ENCODE peak calls at places on chromosome 10, in five cellular contexts. A, H, B, W and T are unnamed samples.

GRCh38 chr10:16857419-16857818 is 40.2 kb upstream of the RSU1 start:
- DNase-seq in B (no peak), A (no peak), H (no peak), W (no peak), T (no peak)

GRCh38 chr10:113038183-113038582 is 88.1 kb downstream of the TCF7L2 start:
- DNase-seq in A (peak), H (no peak), B (no peak), W (peak), T (no peak)

GRCh38 chr10:101000602-101000991 is 989 bp downstream of the LZTS2 start:
- DNase-seq in H (no peak), W (peak), B (no peak), A (no peak), T (no peak)

GRCh38 chr10:6864142-6864541 is 284.1 kb upstream of the PRKCQ start:
- DNase-seq in B (no peak), W (no peak), H (no peak), A (no peak), T (no peak)

GRCh38 chr10:12896251-12896650 is 105.3 kb downstream of the CCDC3 start:
- DNase-seq in W (no peak), B (no peak), H (no peak), A (no peak), T (no peak)

GRCh38 chr10:17125316-17125715 is 4.3 kb downstream of the CUBN start:
- DNase-seq in B (no peak), A (no peak), H (no peak), W (no peak), T (no peak)

GRCh38 chr10:96138102-96138501 is 8.0 kb downstream of the ZNF518A start:
- DNase-seq in B (no peak), A (no peak), W (no peak), H (no peak), T (no peak)

GRCh38 chr10:21689881-21690280 is 155.8 kb downstream of the MLLT10 start:
- DNase-seq in W (no peak), A (no peak), B (no peak), H (no peak), T (no peak)

GRCh38 chr10:133453516-133454203 is at the start of gene SCART1:
- DNase-seq in W (no peak), A (no peak), B (no peak), H (no peak), T (no peak)

GRCh38 chr10:121735248-121735647 is 137.0 kb upstream of the FGFR2 start:
- DNase-seq in A (no peak), W (no peak), H (no peak), B (no peak), T (no peak)

GRCh38 chr10:3578159-3578558 is 206.8 kb downstream of the KLF6 start:
- DNase-seq in H (no peak), W (no peak), B (no peak), A (no peak), T (no peak)

GRCh38 chr10:74332398-74332797 is 181.4 kb downstream of the ADK start:
- DNase-seq in B (no peak), W (no peak), H (no peak), A (no peak), T (no peak)

GRCh38 chr10:132482090-132482489 is 55.5 kb upstream of the INPP5A start:
- DNase-seq in B (peak), H (no peak), A (no peak), W (peak), T (no peak)

GRCh38 chr10:28382520-28383269 is 79.8 kb upstream of the MPP7 start:
- DNase-seq in B (no peak), A (no peak), H (no peak), W (no peak), T (no peak)

GRCh38 chr10:52879651-52880050 is 107.1 kb upstream of the MBL2 start:
- DNase-seq in B (no peak), H (no peak), A (no peak), W (no peak), T (no peak)

GRCh38 chr10:121098231-121098630 is 247.1 kb downstream of the WDR11 start:
- DNase-seq in W (no peak), H (no peak), B (no peak), A (no peak), T (no peak)

GRCh38 chr10:11157292-11158052 is 139.8 kb downstream of the CELF2 start:
- DNase-seq in W (no peak), A (no peak), H (no peak), B (no peak), T (no peak)

GRCh38 chr10:13705526-13706169 is 118.9 kb downstream of the PRPF18 start:
- DNase-seq in A (no peak), B (no peak), W (no peak), H (no peak), T (no peak)

GRCh38 chr10:123422261-123422660 is 243.9 kb upstream of the GPR26 start:
- DNase-seq in A (no peak), W (no peak), B (no peak), H (no peak), T (no peak)

GRCh38 chr10:123428302-123428701 is 237.9 kb upstream of the GPR26 start:
- DNase-seq in B (no peak), A (no peak), H (no peak), W (no peak), T (no peak)

GRCh38 chr10:123421461-123421860 is 244.7 kb upstream of the GPR26 start:
- DNase-seq in B (no peak), H (no peak), W (no peak), A (no peak), T (no peak)

GRCh38 chr10:123427386-123427785 is 238.8 kb upstream of the GPR26 start:
- DNase-seq in H (no peak), W (no peak), A (no peak), B (peak), T (no peak)

DNA sequence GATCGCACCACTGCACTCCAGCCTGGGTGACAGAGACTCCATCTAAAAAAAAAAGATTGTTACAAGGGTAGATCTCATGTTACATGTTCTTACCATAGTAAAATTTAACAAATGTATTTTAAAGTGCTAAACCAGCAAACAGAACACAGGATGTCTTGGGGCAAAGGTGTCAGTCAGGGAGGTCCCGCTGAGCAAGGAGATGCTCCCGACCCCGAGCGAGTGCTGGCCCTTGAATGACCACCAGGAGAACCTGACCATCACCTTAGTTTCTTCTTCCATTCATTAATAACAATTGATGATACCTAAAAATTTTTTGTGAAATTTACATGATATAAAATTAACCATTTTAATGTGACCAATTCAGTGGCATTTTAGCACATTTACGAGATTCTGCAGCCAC is 241.6 kb upstream of the GPR26 start:
- DNase-seq in W (no peak), H (no peak), A (no peak), B (no peak), T (no peak)
- TF ChIP-seq CTCF in W (no peak), H (no peak), A (no peak), B (no peak), T (no peak)

GRCh38 chr10:110334061-110334656 is 29.4 kb upstream of the SMNDC1 start:
- DNase-seq in H (no peak), A (no peak), W (no peak), B (no peak), T (no peak)

GRCh38 chr10:110337401-110337800 is 32.7 kb upstream of the SMNDC1 start:
- DNase-seq in W (no peak), H (no peak), B (no peak), A (no peak), T (no peak)

GRCh38 chr10:110335314-110336064 is 30.8 kb upstream of the SMNDC1 start:
- DNase-seq in A (no peak), B (no peak), H (no peak), W (no peak), T (no peak)

GRCh38 chr10:110337906-110338305 is 33.2 kb upstream of the SMNDC1 start:
- DNase-seq in B (no peak), A (no peak), W (no peak), H (no peak), T (no peak)

GRCh38 chr10:110336111-110336721 is 31.5 kb upstream of the SMNDC1 start:
- DNase-seq in W (no peak), A (no peak), B (peak), H (no peak), T (no peak)
- TF ChIP-seq CTCF in W (no peak), A (no peak), B (no peak), H (no peak), T (peak)

DNA sequence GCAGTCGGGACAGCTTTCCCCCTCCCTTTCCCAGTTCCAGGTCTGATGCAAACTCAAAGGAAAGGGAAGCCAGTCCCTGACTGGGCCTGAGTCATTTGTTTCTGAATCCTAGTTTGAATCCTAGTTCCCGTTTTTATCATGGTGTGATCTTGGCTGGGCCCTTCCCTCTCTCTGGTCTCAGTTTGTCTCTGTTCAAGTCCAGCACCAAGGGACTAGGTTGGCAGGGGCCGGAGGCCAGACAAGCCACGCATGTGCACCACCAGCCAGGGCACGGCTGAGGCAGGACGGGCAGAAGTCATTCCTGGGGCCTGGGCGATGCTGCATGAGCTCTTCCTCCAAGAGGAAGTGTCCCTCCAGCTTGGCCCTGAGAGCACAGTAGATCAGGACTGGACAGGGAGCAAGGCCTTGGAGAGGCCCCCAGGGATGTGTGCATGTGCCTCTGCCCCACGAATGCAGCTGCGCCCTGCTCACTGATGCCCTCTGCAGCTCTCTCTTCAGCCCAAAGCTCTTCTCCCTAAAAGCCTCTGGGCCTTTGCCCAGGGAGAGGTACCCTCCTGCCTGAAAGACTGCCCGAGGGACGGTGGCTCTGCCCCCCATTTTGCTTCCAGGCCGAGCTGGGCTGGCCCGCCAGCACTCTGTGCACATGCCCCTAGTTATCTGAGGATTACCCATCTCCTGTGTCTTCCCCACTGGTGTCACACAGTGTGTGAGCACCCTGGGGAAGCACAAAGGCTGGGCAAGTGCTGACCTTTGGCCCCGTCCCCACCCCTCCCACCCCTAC is 86.7 kb downstream of the ZMIZ1 start:
- DNase-seq in B (no peak), H (no peak), W (peak), A (no peak), T (no peak)
- TF ChIP-seq CTCF in B (no peak), H (no peak), W (no peak), A (no peak), T (no peak)

GRCh38 chr10:115441907-115442520 is 348.8 kb downstream of the ATRNL1 start:
- DNase-seq in B (no peak), H (no peak), W (no peak), A (no peak), T (no peak)
- TF ChIP-seq CTCF in B (no peak), H (no peak), W (no peak), A (no peak), T (peak)

GRCh38 chr10:99537381-99538286 is 4.9 kb downstream of the NKX2-3 start:
- DNase-seq in H (no peak), B (no peak), A (no peak), W (peak), T (no peak)

GRCh38 chr10:99538287-99538917 is 5.7 kb downstream of the NKX2-3 start:
- DNase-seq in W (no peak), B (no peak), H (no peak), A (no peak), T (no peak)

GRCh38 chr10:99535764-99536399 is 3.1 kb downstream of the NKX2-3 start:
- DNase-seq in B (no peak), W (peak), A (no peak), H (no peak), T (no peak)

GRCh38 chr10:99534939-99535763 is 2.4 kb downstream of the NKX2-3 start:
- DNase-seq in H (no peak), A (no peak), W (peak), B (peak), T (no peak)

GRCh38 chr10:99536400-99537254 is 3.9 kb downstream of the NKX2-3 start:
- DNase-seq in B (no peak), W (peak), H (no peak), A (no peak), T (no peak)
- TF ChIP-seq CTCF in B (no peak), W (no peak), H (no peak), A (no peak), T (no peak)

GRCh38 chr10:128539784-128540759 is 413.8 kb upstream of the MKI67 start:
- DNase-seq in A (no peak), W (no peak), H (no peak), B (no peak), T (no peak)

GRCh38 chr10:128542659-128543058 is 416.4 kb upstream of the MKI67 start:
- DNase-seq in W (no peak), B (no peak), H (no peak), A (no peak), T (no peak)

GRCh38 chr10:128537888-128538287 is 411.7 kb upstream of the MKI67 start:
- DNase-seq in W (no peak), A (no peak), H (no peak), B (no peak), T (no peak)

GRCh38 chr10:128543186-128543585 is 417.0 kb upstream of the MKI67 start:
- DNase-seq in B (no peak), W (no peak), A (no peak), H (no peak), T (no peak)

DNA sequence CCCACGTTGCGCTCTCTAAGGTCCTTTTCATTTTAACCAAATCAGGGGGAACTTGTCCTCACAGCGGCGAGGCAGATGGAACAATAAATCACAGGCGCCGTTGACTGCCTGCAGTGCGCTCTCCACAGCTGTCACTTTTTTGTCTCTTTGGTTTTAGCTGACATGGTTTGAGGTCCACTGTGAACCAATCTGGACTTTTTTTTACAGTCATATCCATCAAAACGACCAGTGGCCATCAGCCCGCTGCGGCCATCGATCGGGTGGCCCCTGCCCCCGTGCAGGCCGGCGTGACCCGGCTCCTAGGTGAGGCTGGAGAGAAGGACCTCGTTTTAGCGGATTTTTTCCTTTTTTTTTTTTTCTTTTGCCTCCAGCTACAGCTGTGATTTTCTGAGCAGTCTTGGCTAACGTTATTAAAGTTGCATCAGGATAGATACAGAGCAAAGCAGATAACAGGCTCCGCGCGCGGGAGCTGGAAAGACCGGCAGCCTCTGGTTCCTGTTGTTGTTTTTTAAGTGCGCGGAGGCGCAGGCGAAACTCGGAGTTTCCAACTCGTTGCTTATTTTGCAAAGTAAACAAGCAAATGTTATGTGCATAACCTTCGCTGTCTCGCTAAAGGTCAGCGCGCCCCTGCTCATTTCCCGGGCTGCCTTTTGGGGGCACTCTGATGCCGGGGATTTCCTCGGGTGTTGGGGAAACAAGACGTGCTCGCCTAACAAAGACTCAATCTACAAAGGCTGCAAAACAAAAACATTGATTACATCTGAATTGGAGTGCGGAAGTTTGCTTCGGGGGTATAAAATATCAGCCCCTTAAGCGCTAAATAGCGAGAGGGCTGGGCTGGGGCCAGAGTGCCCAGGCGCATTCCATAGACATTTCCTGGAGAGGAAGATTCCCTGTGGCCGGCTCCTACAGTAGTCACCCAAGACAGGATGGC is 414.9 kb upstream of the MKI67 start:
- DNase-seq in W (no peak), A (peak), B (no peak), H (no peak), T (peak)
- TF ChIP-seq CTCF in W (no peak), A (no peak), B (no peak), H (no peak), T (peak)